ENCODE peak calls at places on chromosomes 6 and 20, in seven cellular contexts. J, S, X, C, A, F and Y are unnamed samples.

GRCh38 chr6:101085327-101085726 is 204.2 kb upstream of the ASCC3 start:
- DNase-seq in J (no peak), S (no peak), X (no peak), C (no peak), A (no peak), F (no peak), Y (no peak)

GRCh38 chr20:14853079-14853478 is 515.7 kb upstream of the FLRT3 start:
- DNase-seq in J (no peak), S (no peak), X (no peak), C (no peak), A (no peak), F (no peak), Y (no peak)

GRCh38 chr20:50013976-50014375 is 31.2 kb downstream of the SNAI1 start:
- DNase-seq in J (no peak), S (no peak), X (no peak), C (no peak), A (no peak), F (no peak), Y (no peak)

GRCh38 chr20:55160022-55160421 is 684.6 kb downstream of the DOK5 start:
- DNase-seq in J (no peak), S (no peak), X (no peak), C (no peak), A (no peak), F (no peak), Y (no peak)

GRCh38 chr20:7113577-7114466 is 346.3 kb downstream of the BMP2 start:
- DNase-seq in J (no peak), S (no peak), X (no peak), C (no peak), A (no peak), F (no peak), Y (no peak)

GRCh38 chr6:36599791-36600209 is 5.6 kb downstream of the SRSF3 start:
- DNase-seq in J (peak), S (peak), X (no peak), C (peak), A (no peak), F (peak), Y (no peak)

GRCh38 chr6:25601797-25602679 is 50.0 kb upstream of the SCGN start:
- DNase-seq in J (no peak), S (no peak), X (peak), C (no peak), A (no peak), F (no peak), Y (no peak)

GRCh38 chr20:49653925-49654324 is 59.8 kb downstream of the B4GALT5 start:
- DNase-seq in J (no peak), S (no peak), X (no peak), C (no peak), A (no peak), F (no peak), Y (no peak)

GRCh38 chr6:157203312-157203744 is 120.0 kb downstream of the TMEM242 start:
- DNase-seq in J (no peak), S (no peak), X (no peak), C (no peak), A (no peak), F (no peak), Y (no peak)

GRCh38 chr6:137995371-137995770 is 111.8 kb downstream of the PERP start:
- DNase-seq in J (no peak), S (no peak), X (no peak), C (no peak), A (no peak), F (no peak), Y (no peak)

GRCh38 chr20:39347626-39348025 is 385.5 kb downstream of the DHX35 start:
- DNase-seq in J (no peak), S (no peak), X (no peak), C (no peak), A (no peak), F (no peak), Y (no peak)
- H3K27ac ChIP-seq in J (no peak), S (no peak), X (no peak), C (no peak), A (no peak), F (no peak), Y (no peak)

GRCh38 chr6:7652957-7653356 is 63.0 kb downstream of the SNRNP48 start:
- DNase-seq in J (no peak), S (no peak), X (no peak), C (no peak), A (no peak), F (no peak), Y (no peak)

GRCh38 chr6:7646394-7646793 is 56.4 kb downstream of the SNRNP48 start:
- DNase-seq in J (no peak), S (no peak), X (no peak), C (no peak), A (no peak), F (no peak), Y (no peak)

GRCh38 chr6:7647504-7647903 is 57.5 kb downstream of the SNRNP48 start:
- DNase-seq in J (no peak), S (no peak), X (no peak), C (no peak), A (no peak), F (no peak), Y (no peak)

GRCh38 chr6:7649037-7649810 is 59.2 kb downstream of the SNRNP48 start:
- DNase-seq in J (no peak), S (no peak), X (no peak), C (no peak), A (no peak), F (no peak), Y (no peak)

DNA sequence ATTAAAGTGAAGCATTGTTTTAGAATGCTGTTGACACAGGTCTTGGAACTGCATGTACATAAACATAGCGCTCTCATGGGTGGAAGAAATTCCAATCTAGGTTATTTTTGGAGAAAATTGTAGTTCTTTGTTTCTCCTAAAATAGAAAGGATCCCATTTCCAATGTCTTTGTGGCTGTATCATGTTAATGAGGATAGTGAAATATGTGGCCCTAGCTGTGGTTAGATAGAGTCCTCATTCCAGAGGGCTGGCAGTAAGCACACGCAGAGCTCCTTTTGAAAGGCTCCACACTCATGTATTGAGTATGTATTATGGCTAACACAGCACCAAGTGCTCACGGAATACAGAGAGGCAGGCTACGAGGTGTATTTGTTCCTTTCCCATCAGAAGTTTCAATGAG is 60.9 kb downstream of the SNRNP48 start:
- DNase-seq in J (no peak), S (no peak), X (no peak), C (no peak), A (no peak), F (no peak), Y (no peak)
- H3K27ac ChIP-seq in J (no peak), S (no peak), X (no peak), C (no peak), A (no peak), F (no peak), Y (no peak)

DNA sequence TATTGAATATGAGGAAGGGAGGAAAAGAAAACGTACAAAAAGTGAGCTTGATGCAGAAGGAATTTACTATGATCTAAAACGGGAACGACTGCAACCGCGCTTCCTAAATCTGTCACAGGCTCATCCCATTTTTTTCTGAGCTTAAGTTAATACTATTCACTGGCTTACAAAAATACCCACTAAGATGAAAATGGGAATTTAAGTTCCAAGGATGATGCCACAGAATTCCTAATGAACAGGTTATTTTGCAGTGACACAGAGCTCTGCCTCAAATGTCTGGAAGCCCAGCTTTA is 72.8 kb downstream of the FYN start:
- DNase-seq in J (no peak), S (no peak), X (no peak), C (no peak), A (no peak), F (no peak), Y (no peak)
- H3K27ac ChIP-seq in J (no peak), S (no peak), X (no peak), C (no peak), A (peak), F (no peak), Y (peak)

GRCh38 chr6:38371312-38371672 is 268.4 kb downstream of the BTBD9 start:
- DNase-seq in J (no peak), S (no peak), X (no peak), C (no peak), A (peak), F (no peak), Y (no peak)
- H3K27ac ChIP-seq in J (no peak), S (peak), X (no peak), C (peak), A (peak), F (no peak), Y (no peak)

GRCh38 chr20:1503564-1504227 is 12.5 kb upstream of the SIRPB2 start:
- DNase-seq in J (peak), S (peak), X (peak), C (no peak), A (peak), F (peak), Y (peak)

GRCh38 chr20:1496930-1497329 is 5.7 kb upstream of the SIRPB2 start:
- DNase-seq in J (no peak), S (no peak), X (no peak), C (no peak), A (no peak), F (no peak), Y (no peak)

GRCh38 chr20:1505361-1505760 is 14.1 kb upstream of the SIRPB2 start:
- DNase-seq in J (no peak), S (no peak), X (no peak), C (no peak), A (no peak), F (no peak), Y (no peak)

GRCh38 chr20:1499528-1500420 is 8.6 kb upstream of the SIRPB2 start:
- DNase-seq in J (no peak), S (no peak), X (no peak), C (no peak), A (no peak), F (no peak), Y (no peak)

DNA sequence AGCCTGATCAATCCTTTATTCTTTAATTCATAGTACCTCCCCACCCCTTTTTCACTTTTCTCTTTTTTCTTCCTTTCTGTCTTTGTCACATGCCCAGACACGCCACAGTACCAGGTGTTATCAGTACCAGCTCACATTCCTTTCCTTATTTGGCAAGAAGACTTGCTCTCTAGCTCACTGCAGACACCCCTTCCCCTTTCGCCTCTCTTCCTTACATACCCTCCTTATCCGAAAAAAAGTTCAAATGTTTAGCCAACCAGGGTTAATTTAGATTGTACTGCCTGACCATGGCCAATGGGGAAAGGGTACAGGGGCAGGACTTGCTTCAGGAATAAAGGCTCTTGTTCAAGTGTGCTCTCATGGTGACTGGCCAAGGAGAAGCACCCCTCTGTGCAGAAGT is 9.3 kb upstream of the SIRPB2 start:
- DNase-seq in J (no peak), S (no peak), X (no peak), C (no peak), A (no peak), F (no peak), Y (no peak)
- H3K27ac ChIP-seq in J (no peak), S (no peak), X (no peak), C (peak), A (no peak), F (no peak), Y (no peak)

GRCh38 chr20:47998736-47999135 is 213.5 kb upstream of the SULF2 start:
- DNase-seq in J (no peak), S (no peak), X (no peak), C (no peak), A (no peak), F (no peak), Y (no peak)

GRCh38 chr20:48002517-48002970 is 217.3 kb upstream of the SULF2 start:
- DNase-seq in J (no peak), S (no peak), X (no peak), C (no peak), A (no peak), F (no peak), Y (no peak)

GRCh38 chr20:48006036-48006833 is 221.0 kb upstream of the SULF2 start:
- DNase-seq in J (no peak), S (peak), X (no peak), C (no peak), A (no peak), F (peak), Y (no peak)

GRCh38 chr20:47999166-47999565 is 213.9 kb upstream of the SULF2 start:
- DNase-seq in J (no peak), S (no peak), X (no peak), C (no peak), A (no peak), F (no peak), Y (no peak)

GRCh38 chr20:48003021-48003420 is 217.7 kb upstream of the SULF2 start:
- DNase-seq in J (no peak), S (no peak), X (no peak), C (no peak), A (no peak), F (no peak), Y (no peak)
- H3K27ac ChIP-seq in J (no peak), S (no peak), X (no peak), C (no peak), A (no peak), F (no peak), Y (no peak)

DNA sequence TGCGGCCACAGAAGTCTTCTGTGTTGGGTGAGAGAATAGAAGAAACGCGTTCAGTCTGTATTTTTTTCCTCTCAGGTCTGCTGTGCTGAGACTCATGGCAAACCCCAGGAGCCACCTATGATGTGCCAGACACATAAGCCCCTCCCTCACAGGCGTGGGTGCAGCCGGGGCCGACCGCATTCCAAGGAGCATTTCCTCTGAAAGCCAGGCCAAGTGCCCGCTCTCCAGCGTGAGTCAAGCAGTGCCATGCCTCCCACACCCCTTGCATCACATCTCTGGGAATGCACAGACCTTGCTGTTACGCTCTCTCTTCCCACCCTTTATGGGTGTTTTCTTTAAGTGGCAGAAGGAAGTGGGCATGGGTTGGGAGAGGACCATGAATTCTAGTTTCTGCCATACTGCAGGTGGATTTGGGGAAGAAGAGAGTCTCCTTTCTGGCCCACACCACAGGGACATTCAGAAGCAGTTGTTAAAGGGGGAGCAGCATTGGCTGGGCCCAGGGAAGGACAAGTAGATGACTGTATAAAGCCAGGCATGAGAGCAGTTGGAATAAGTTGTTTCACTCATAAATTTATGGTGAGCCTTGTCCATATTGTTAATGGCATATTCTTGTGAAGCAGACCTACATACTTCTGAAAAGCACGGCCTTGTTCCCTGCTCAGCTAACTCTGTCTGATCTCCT is 37.1 kb upstream of the TFAP2A start:
- DNase-seq in J (no peak), S (no peak), X (peak), C (peak), A (no peak), F (no peak), Y (no peak)
- H3K27ac ChIP-seq in J (no peak), S (no peak), X (no peak), C (peak), A (no peak), F (no peak), Y (no peak)